ENCODE peak calls at places on chromosome 19, in four cellular contexts. W is AG04449, G is GM12865, Z is osteocyte. D is an unnamed sample.

GRCh38 chr19:48558018-48558684 is 6.2 kb downstream of the SULT2B1 start:
- DNase-seq in G (no peak), W (no peak), Z (no peak), D (no peak)

GRCh38 chr19:13459351-13459750 is 46.9 kb downstream of the CACNA1A start:
- DNase-seq in G (no peak), Z (no peak), W (no peak), D (no peak)

GRCh38 chr19:46378268-46378667 is 31.4 kb downstream of the PPP5C start:
- DNase-seq in Z (no peak), W (peak), G (no peak), D (no peak)

GRCh38 chr19:27833031-27833430 is 1379.9 kb downstream of the UQCRFS1 start:
- DNase-seq in W (no peak), Z (no peak), G (no peak), D (no peak)

GRCh38 chr19:3175761-3176714 is 2.5 kb upstream of the S1PR4 start:
- DNase-seq in Z (no peak), W (peak), G (peak), D (no peak)

GRCh38 chr19:45577111-45577905 is 7.3 kb downstream of the OPA3 start:
- DNase-seq in W (peak), Z (no peak), G (peak), D (no peak)

GRCh38 chr19:17112700-17113099 is 37.1 kb downstream of the MYO9B start:
- DNase-seq in Z (no peak), W (no peak), G (no peak), D (no peak)

GRCh38 chr19:30406220-30406944 is 34.2 kb downstream of the ZNF536 start:
- DNase-seq in W (no peak), G (peak), Z (peak), D (peak)

GRCh38 chr19:56639217-56639616 is 3.7 kb upstream of the SMIM17 start:
- DNase-seq in G (peak), W (no peak), Z (no peak), D (peak)

GRCh38 chr19:10288662-10289166 is 1.0 kb upstream of the ICAM5 start:
- DNase-seq in Z (no peak), W (no peak), G (peak), D (peak)

GRCh38 chr19:51367565-51368365 is 1.0 kb downstream of the CLDND2 start:
- DNase-seq in Z (peak), W (peak), G (peak), D (peak)

GRCh38 chr19:10258080-10258710 is 6.2 kb downstream of the MRPL4 start:
- DNase-seq in Z (no peak), G (no peak), W (no peak), D (peak)

GRCh38 chr19:53881482-53882390 is at the start of gene PRKCG:
- DNase-seq in W (no peak), G (no peak), Z (no peak), D (peak)

GRCh38 chr19:48836089-48837017 is at the start of gene HSD17B14:
- DNase-seq in Z (no peak), G (no peak), W (no peak), D (no peak)

GRCh38 chr19:13172335-13173128 is 22.3 kb downstream of the IER2 start:
- DNase-seq in W (no peak), Z (no peak), G (no peak), D (peak)

GRCh38 chr19:3125900-3126524 is 9.8 kb upstream of the GNA15 start:
- DNase-seq in Z (no peak), G (peak), W (no peak), D (peak)

GRCh38 chr19:16458391-16459128 is 13.2 kb downstream of the EPS15L1 start:
- DNase-seq in W (no peak), Z (no peak), G (no peak), D (no peak)

GRCh38 chr19:44476559-44477408 is 23.5 kb downstream of the ZNF180 start:
- DNase-seq in Z (no peak), G (peak), W (no peak), D (peak)

GRCh38 chr19:52946322-52947310 is 16.1 kb downstream of the ZNF816 start:
- DNase-seq in W (no peak), G (no peak), Z (no peak), D (no peak)

GRCh38 chr19:1882089-1882785 is 3.1 kb downstream of the ABHD17A start:
- DNase-seq in Z (no peak), G (peak), W (no peak), D (no peak)

GRCh38 chr19:8413593-8413923 is 453 bp downstream of the MARCHF2 start:
- DNase-seq in G (no peak), Z (no peak), W (no peak), D (no peak)

GRCh38 chr19:11673608-11674041 is 65.1 kb downstream of the ZNF823 start:
- DNase-seq in Z (no peak), G (no peak), W (no peak), D (peak)

GRCh38 chr19:3224346-3225325 is at the start of gene CELF5:
- DNase-seq in G (peak), Z (no peak), W (no peak), D (peak)

GRCh38 chr19:31670931-31671330 is 321.7 kb upstream of the TSHZ3 start:
- DNase-seq in W (no peak), G (no peak), Z (no peak), D (no peak)

GRCh38 chr19:4345656-4346383 is 2.5 kb downstream of the MPND start:
- DNase-seq in G (no peak), Z (no peak), W (no peak), D (no peak)

GRCh38 chr19:31223805-31224534 is 125.3 kb downstream of the TSHZ3 start:
- DNase-seq in G (no peak), Z (no peak), W (peak), D (no peak)

GRCh38 chr19:48487944-48488343 is 18.8 kb downstream of the CYTH2 start:
- DNase-seq in W (peak), Z (no peak), G (no peak), D (no peak)

GRCh38 chr19:46958542-46958941 is 61.1 kb upstream of the NPAS1 start:
- DNase-seq in G (peak), W (no peak), Z (no peak), D (peak)

GRCh38 chr19:19956431-19957075 is 55.8 kb downstream of the ZNF93 start:
- DNase-seq in Z (peak), W (no peak), G (no peak), D (no peak)
- TF ChIP-seq CTCF in Z (no peak), W (no peak), G (no peak), D (no peak)

GRCh38 chr19:33094504-33095067 is 13.6 kb downstream of the GPATCH1 start:
- DNase-seq in W (no peak), Z (no peak), G (no peak), D (no peak)

GRCh38 chr19:33086955-33087354 is 6.0 kb downstream of the GPATCH1 start:
- DNase-seq in Z (no peak), W (no peak), G (no peak), D (no peak)

GRCh38 chr19:33089061-33089460 is 8.1 kb downstream of the GPATCH1 start:
- DNase-seq in Z (no peak), W (no peak), G (no peak), D (no peak)

GRCh38 chr19:33093420-33094210 is 12.6 kb downstream of the GPATCH1 start:
- DNase-seq in W (no peak), G (no peak), Z (no peak), D (no peak)

DNA sequence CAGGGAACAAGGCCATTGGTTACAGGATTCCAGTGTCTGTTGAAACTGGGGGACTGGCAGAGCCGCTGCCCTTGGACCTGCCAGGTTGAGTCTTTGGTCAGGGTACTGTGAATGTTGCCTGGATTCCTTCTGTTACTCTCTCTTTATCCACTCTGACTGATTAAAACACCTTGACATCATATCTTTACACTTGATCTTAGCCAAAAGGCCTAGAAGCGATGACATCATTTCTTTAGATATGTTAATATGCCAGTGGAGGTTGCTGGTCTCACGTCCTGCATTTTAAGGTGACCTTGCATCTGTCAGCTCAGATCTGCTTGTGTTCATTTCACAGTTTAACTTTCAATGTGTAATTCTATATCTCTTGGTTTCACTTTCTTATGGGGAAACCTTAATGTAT is 9.2 kb downstream of the GPATCH1 start:
- DNase-seq in Z (no peak), W (no peak), G (no peak), D (no peak)
- TF ChIP-seq CTCF in Z (no peak), W (no peak), G (no peak), D (no peak)

GRCh38 chr19:40519352-40520322 is 52.8 kb downstream of the SPTBN4 start:
- DNase-seq in G (no peak), Z (no peak), W (no peak), D (no peak)
- TF ChIP-seq CTCF in G (no peak), Z (no peak), W (no peak), D (no peak)

GRCh38 chr19:42244452-42245220 is 2.2 kb upstream of the GSK3A start:
- DNase-seq in Z (peak), G (peak), W (no peak), D (peak)
- TF ChIP-seq CTCF in Z (peak), G (peak), W (peak), D (peak)

DNA sequence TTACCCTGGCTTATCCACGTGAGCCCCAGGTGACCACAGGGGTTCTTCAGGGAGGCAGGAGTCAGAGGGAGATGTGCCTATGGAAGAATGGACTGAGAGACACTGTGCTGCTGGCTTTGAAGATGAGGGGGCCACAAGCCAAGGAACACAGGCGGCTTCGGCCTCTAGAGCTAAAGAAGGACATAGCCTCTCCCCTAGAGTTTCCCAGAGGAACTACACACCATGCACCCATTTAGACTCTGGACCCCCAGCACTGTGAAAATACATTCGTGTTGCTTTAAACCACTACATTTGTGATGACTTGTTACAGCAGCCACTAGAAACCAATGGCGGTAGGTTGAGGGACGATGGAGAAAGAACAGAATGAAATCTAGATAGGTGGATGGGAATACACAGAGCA is 13.7 kb upstream of the ATF5 start:
- DNase-seq in G (no peak), W (no peak), Z (no peak), D (no peak)
- TF ChIP-seq CTCF in G (no peak), W (no peak), Z (no peak), D (peak)

DNA sequence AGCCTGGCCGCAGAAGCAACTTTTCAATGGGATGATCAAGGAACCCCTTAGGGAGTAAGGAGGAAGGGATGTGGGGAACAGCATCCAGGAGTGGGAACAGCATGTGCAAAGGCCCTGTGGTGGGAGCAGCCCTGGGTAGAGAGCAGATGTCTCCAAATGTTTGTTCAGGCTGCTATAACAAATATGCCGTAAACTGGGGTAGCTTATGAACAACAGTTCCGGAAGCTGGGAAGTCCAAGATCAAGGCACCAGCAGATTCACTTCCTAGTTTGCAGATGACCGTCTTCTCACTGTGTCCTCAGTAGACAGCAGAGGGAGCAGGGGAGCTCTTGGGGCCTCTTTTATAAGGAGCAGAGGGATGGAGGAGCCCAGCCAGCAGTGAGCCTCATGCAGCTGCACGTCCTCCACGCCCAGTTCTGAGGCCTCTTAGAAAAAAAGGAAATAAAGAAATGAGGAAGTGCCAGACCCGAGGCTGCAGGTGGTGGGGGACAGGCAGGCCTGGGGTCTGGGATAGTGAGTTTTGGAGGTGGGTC is 4.2 kb upstream of the LRRC25 start:
- DNase-seq in Z (no peak), W (no peak), G (peak), D (peak)
- TF ChIP-seq CTCF in Z (peak), W (peak), G (peak), D (peak)

GRCh38 chr19:18439910-18440237 is 1.9 kb upstream of the ISYNA1 start:
- DNase-seq in W (no peak), G (no peak), Z (no peak), D (no peak)

GRCh38 chr19:18438331-18439024 is 545 bp upstream of the ISYNA1 start:
- DNase-seq in W (no peak), Z (no peak), G (no peak), D (no peak)

GRCh38 chr19:18440421-18440877 is 2.5 kb upstream of the ISYNA1 start:
- DNase-seq in W (no peak), G (peak), Z (no peak), D (peak)

GRCh38 chr19:18437481-18438330 is at the start of gene ISYNA1:
- DNase-seq in Z (no peak), W (no peak), G (no peak), D (no peak)

DNA sequence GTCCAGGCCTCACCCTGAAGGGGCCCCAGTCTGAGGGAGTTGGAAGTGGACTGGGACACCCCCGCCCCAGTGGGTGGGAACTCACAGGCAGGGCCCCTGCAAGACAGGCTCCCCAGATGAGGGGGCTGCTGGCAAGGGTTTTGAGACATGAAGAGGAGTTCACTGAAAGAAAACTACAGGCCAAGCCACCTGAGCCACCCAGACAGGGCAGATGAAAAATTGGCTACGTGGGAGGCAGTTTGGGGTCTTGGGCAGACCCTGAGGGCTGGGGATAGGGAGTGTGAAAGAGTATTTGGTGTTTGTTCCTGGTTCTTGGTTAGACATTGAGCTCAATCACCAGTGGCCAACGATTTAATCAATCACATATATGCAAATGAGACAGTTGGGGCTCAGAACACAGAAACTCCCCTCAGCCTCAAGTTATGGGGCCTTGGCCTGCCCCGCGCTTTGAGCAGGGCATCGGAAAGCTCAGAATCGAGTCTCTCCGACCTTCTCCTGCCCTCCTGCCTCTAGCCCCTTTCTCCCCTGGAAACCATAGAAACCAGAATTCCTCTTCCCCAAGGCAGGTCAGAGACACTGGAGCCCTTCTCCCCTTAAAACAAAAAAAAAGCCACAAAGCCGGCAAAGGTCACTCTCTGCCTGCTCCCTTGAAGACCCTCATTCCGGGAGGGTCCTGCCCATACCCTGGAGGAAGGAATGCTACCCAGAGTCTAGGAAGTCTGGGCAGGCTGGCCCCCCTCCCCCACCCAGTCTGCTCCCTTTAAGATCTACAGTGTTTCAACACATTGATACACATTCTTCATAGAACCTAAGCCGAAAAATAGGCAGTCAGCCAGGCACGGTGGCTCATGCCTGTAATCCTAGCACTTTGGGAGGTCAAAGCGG is 1.3 kb upstream of the ISYNA1 start:
- DNase-seq in G (no peak), W (no peak), Z (no peak), D (no peak)
- TF ChIP-seq CTCF in G (no peak), W (no peak), Z (peak), D (no peak)

D was measured in NB4.